ENCODE peak calls at places on chromosomes 7 and 10, in five cellular contexts. One of them, this sample, is unnamed. For H3K27me3, the result is how much of the 10 kb centered on the place peaks cover.

GRCh38 chr10:124744688-124745055 is 494 bp upstream of the FAM53B start:
- DNase-seq in HL-60: no peak
- DNase-seq in GM23338: peak
- DNase-seq in upper lobe of left lung: no peak
- DNase-seq in prostate gland: peak
- DNase-seq in this sample: no peak

GRCh38 chr7:28623863-28624262 is 211.5 kb downstream of the CREB5 start:
- DNase-seq in HL-60: no peak
- DNase-seq in GM23338: peak
- DNase-seq in upper lobe of left lung: no peak
- DNase-seq in prostate gland: no peak
- DNase-seq in this sample: no peak

GRCh38 chr10:121774404-121774803 is 153.4 kb downstream of the ATE1 start:
- DNase-seq in HL-60: no peak
- DNase-seq in GM23338: no peak
- DNase-seq in prostate gland: no peak
- DNase-seq in upper lobe of left lung: no peak
- DNase-seq in this sample: no peak

GRCh38 chr7:42812779-42813178 is 99.1 kb downstream of the C7orf25 start:
- DNase-seq in upper lobe of left lung: no peak
- DNase-seq in prostate gland: no peak
- DNase-seq in GM23338: no peak
- DNase-seq in HL-60: no peak
- DNase-seq in this sample: no peak

GRCh38 chr10:62045765-62046521 is 144.4 kb downstream of the ARID5B start:
- DNase-seq in prostate gland: no peak
- DNase-seq in HL-60: no peak
- DNase-seq in upper lobe of left lung: no peak
- DNase-seq in GM23338: no peak
- DNase-seq in this sample: no peak

GRCh38 chr7:112692333-112692732 is 97.9 kb downstream of the TMEM168 start:
- DNase-seq in GM23338: no peak
- DNase-seq in upper lobe of left lung: no peak
- DNase-seq in prostate gland: no peak
- DNase-seq in HL-60: no peak
- DNase-seq in this sample: no peak

GRCh38 chr10:114347791-114348190 is 56.5 kb downstream of the AFAP1L2 start:
- DNase-seq in upper lobe of left lung: no peak
- DNase-seq in prostate gland: no peak
- DNase-seq in HL-60: no peak
- DNase-seq in GM23338: no peak
- DNase-seq in this sample: no peak

GRCh38 chr10:24468281-24468751 is 255.4 kb downstream of the ARHGAP21 start:
- DNase-seq in HL-60: no peak
- DNase-seq in GM23338: no peak
- DNase-seq in upper lobe of left lung: no peak
- DNase-seq in prostate gland: peak
- DNase-seq in this sample: no peak

GRCh38 chr10:92800122-92800521 is 48.2 kb upstream of the EXOC6 start:
- DNase-seq in prostate gland: no peak
- DNase-seq in GM23338: no peak
- DNase-seq in HL-60: peak
- DNase-seq in upper lobe of left lung: no peak
- DNase-seq in this sample: no peak

GRCh38 chr10:64813391-64813790 is 1292.2 kb downstream of the REEP3 start:
- DNase-seq in prostate gland: no peak
- DNase-seq in GM23338: no peak
- DNase-seq in HL-60: no peak
- DNase-seq in upper lobe of left lung: no peak
- DNase-seq in this sample: no peak

GRCh38 chr10:69225681-69226080 is 5.5 kb downstream of the HKDC1 start:
- DNase-seq in HL-60: no peak
- DNase-seq in upper lobe of left lung: no peak
- DNase-seq in prostate gland: no peak
- DNase-seq in GM23338: no peak
- DNase-seq in this sample: no peak

GRCh38 chr7:137656227-137656849 is 190.4 kb downstream of the DGKI start:
- DNase-seq in GM23338: peak
- DNase-seq in prostate gland: peak
- DNase-seq in HL-60: peak
- DNase-seq in upper lobe of left lung: no peak
- DNase-seq in this sample: peak

GRCh38 chr7:135939268-135939667 is 37.9 kb downstream of the MTPN start:
- DNase-seq in HL-60: no peak
- DNase-seq in upper lobe of left lung: no peak
- DNase-seq in prostate gland: no peak
- DNase-seq in GM23338: peak
- DNase-seq in this sample: no peak

GRCh38 chr10:64408386-64409178 is 887.4 kb downstream of the REEP3 start:
- DNase-seq in GM23338: no peak
- DNase-seq in HL-60: no peak
- DNase-seq in upper lobe of left lung: no peak
- DNase-seq in prostate gland: no peak
- DNase-seq in this sample: no peak

GRCh38 chr7:42661312-42661711 is 250.6 kb downstream of the C7orf25 start:
- DNase-seq in GM23338: no peak
- DNase-seq in upper lobe of left lung: no peak
- DNase-seq in prostate gland: no peak
- DNase-seq in HL-60: no peak
- DNase-seq in this sample: no peak

GRCh38 chr7:47346378-47346914 is 235.5 kb downstream of the TNS3 start:
- DNase-seq in GM23338: no peak
- DNase-seq in upper lobe of left lung: no peak
- DNase-seq in HL-60: no peak
- DNase-seq in prostate gland: no peak
- DNase-seq in this sample: no peak

GRCh38 chr7:18698258-18698734 is 202.7 kb downstream of the HDAC9 start:
- DNase-seq in HL-60: no peak
- DNase-seq in upper lobe of left lung: no peak
- DNase-seq in prostate gland: no peak
- DNase-seq in GM23338: no peak
- DNase-seq in this sample: no peak

GRCh38 chr10:36303896-36304295 is 661.8 kb upstream of the FZD8 start:
- DNase-seq in GM23338: no peak
- DNase-seq in prostate gland: no peak
- DNase-seq in upper lobe of left lung: no peak
- DNase-seq in HL-60: no peak
- DNase-seq in this sample: no peak

DNA sequence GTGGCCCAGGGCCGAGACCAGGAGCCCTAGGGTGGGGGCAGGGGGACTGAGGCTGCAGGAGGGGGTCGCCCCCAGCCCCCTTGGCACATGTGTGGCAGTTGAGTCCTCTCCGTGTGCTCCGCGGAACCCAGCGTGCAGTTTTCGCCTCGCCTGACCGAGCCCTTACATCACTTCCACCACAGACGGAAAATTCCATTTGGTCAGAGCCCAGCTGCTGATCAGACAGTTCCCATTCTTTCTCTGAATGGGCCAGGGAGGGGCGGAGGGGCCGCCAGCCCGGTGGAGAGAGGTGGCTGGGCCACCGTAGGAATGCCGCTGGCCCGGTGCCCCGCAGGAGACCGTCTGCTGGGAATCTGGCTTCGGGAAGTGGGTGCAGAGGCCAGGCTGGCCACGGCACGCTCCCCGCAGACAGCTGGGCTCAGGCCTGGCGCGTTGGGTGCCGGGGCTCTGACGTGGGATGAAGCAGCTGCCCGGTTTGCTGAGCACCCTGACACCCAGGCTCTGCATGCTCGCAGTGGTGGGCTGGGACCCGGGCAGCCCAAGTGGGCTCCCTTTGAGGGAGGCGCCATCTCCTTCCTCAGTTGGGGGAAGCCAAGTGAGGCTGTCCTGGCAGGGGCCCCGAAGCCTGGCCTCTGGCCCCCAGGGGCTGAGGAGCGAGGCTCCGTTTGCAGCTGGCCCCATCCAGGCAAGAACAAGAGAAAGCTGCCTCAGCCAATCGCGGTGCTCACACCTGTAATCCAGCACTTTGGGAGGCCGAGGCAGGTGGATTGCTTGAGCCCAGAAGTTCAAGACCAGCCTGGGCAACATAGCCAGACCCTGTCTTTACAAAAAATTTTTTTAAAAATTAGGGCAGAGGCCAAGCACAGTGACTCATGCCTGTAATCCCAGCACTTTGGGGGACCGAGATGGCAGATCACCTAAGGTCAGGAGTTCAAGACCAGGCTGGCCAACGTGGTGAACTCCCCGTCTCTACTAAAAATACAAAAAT is 9.9 kb downstream of the TTYH3 start:
- DNase-seq in GM23338: peak
- DNase-seq in upper lobe of left lung: peak
- DNase-seq in prostate gland: peak
- DNase-seq in HL-60: peak
- DNase-seq in this sample: peak
- TF ChIP-seq POLR2AphosphoS5 in GM23338: no peak
- TF ChIP-seq POLR2AphosphoS5 in upper lobe of left lung: peak
- TF ChIP-seq POLR2AphosphoS5 in prostate gland: peak
- TF ChIP-seq POLR2AphosphoS5 in HL-60: peak
- TF ChIP-seq POLR2AphosphoS5 in this sample: peak

GRCh38 chr7:129785457-129786178 is 167.1 kb downstream of the UBE2H start:
- DNase-seq in HL-60: no peak
- DNase-seq in prostate gland: no peak
- DNase-seq in GM23338: no peak
- DNase-seq in upper lobe of left lung: no peak
- DNase-seq in this sample: no peak

GRCh38 chr7:129784783-129785456 is 167.8 kb downstream of the UBE2H start:
- DNase-seq in upper lobe of left lung: no peak
- DNase-seq in HL-60: no peak
- DNase-seq in GM23338: peak
- DNase-seq in prostate gland: no peak
- DNase-seq in this sample: no peak

GRCh38 chr7:129786179-129786514 is 166.6 kb downstream of the UBE2H start:
- DNase-seq in GM23338: no peak
- DNase-seq in upper lobe of left lung: no peak
- DNase-seq in HL-60: no peak
- DNase-seq in prostate gland: no peak
- DNase-seq in this sample: no peak

GRCh38 chr7:129783097-129783919 is 169.5 kb downstream of the UBE2H start:
- DNase-seq in upper lobe of left lung: no peak
- DNase-seq in HL-60: no peak
- DNase-seq in prostate gland: no peak
- DNase-seq in GM23338: no peak
- DNase-seq in this sample: no peak

GRCh38 chr7:129784437-129784782 is 168.3 kb downstream of the UBE2H start:
- DNase-seq in HL-60: no peak
- DNase-seq in GM23338: no peak
- DNase-seq in upper lobe of left lung: no peak
- DNase-seq in prostate gland: no peak
- DNase-seq in this sample: no peak
- H3K27me3 ChIP-seq in HL-60: half or more
- H3K27me3 ChIP-seq in GM23338: half or more
- H3K27me3 ChIP-seq in upper lobe of left lung: under half
- H3K27me3 ChIP-seq in prostate gland: under half
- H3K27me3 ChIP-seq in this sample: half or more

GRCh38 chr10:44325878-44326277 is 59.0 kb downstream of the CXCL12 start:
- DNase-seq in HL-60: no peak
- DNase-seq in upper lobe of left lung: no peak
- DNase-seq in GM23338: no peak
- DNase-seq in prostate gland: no peak
- DNase-seq in this sample: no peak
- TF ChIP-seq POLR2AphosphoS5 in HL-60: no peak
- TF ChIP-seq POLR2AphosphoS5 in upper lobe of left lung: no peak
- TF ChIP-seq POLR2AphosphoS5 in GM23338: no peak
- TF ChIP-seq POLR2AphosphoS5 in prostate gland: no peak
- TF ChIP-seq POLR2AphosphoS5 in this sample: peak

GRCh38 chr7:8430643-8431042 is 2.8 kb upstream of the NXPH1 start:
- DNase-seq in upper lobe of left lung: no peak
- DNase-seq in prostate gland: no peak
- DNase-seq in GM23338: no peak
- DNase-seq in HL-60: no peak
- DNase-seq in this sample: no peak
- H3K27me3 ChIP-seq in upper lobe of left lung: under half
- H3K27me3 ChIP-seq in prostate gland: under half
- H3K27me3 ChIP-seq in GM23338: half or more
- H3K27me3 ChIP-seq in HL-60: under half
- H3K27me3 ChIP-seq in this sample: half or more

GRCh38 chr7:130957140-130957513 is 223.1 kb upstream of the KLF14 start:
- DNase-seq in HL-60: no peak
- DNase-seq in GM23338: no peak
- DNase-seq in prostate gland: no peak
- DNase-seq in upper lobe of left lung: no peak
- DNase-seq in this sample: no peak

GRCh38 chr7:130953193-130953592 is 219.2 kb upstream of the KLF14 start:
- DNase-seq in HL-60: no peak
- DNase-seq in GM23338: no peak
- DNase-seq in upper lobe of left lung: no peak
- DNase-seq in prostate gland: no peak
- DNase-seq in this sample: no peak

GRCh38 chr7:130955560-130955919 is 221.5 kb upstream of the KLF14 start:
- DNase-seq in upper lobe of left lung: no peak
- DNase-seq in HL-60: no peak
- DNase-seq in GM23338: no peak
- DNase-seq in prostate gland: no peak
- DNase-seq in this sample: no peak

GRCh38 chr7:130956417-130957139 is 222.6 kb upstream of the KLF14 start:
- DNase-seq in HL-60: no peak
- DNase-seq in prostate gland: no peak
- DNase-seq in GM23338: no peak
- DNase-seq in upper lobe of left lung: no peak
- DNase-seq in this sample: no peak

DNA sequence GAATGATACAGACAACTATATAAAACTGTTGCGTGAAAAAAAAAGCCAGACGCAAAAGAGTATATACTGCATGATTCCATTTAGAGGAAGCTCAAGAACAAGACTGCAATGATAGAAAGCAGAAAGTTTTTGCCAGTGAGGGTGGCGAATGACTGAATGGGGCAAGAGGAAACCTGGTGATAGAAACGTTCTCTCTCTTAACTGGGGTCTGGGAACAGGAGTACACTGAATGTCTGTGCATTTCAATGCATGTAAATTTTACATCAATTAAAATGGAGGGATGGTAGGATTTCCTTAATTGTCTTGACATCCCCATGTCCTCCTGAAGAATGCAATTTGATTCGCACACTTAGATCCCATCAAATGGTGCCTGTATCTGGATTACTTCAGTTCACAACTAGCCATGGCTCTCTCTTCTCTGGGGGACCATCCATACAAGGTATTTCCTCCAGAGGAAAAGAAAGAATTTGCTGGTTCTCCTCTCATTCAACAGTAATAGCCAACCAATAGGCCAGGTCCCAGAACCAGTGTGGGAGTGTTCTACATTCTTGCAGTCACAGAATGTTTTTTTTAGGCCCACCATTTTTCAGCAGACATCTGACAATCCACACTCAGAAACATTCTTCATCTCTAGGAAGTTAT is 221.0 kb upstream of the KLF14 start:
- DNase-seq in GM23338: no peak
- DNase-seq in prostate gland: no peak
- DNase-seq in HL-60: no peak
- DNase-seq in upper lobe of left lung: no peak
- DNase-seq in this sample: no peak
- TF ChIP-seq POLR2AphosphoS5 in GM23338: no peak
- TF ChIP-seq POLR2AphosphoS5 in prostate gland: no peak
- TF ChIP-seq POLR2AphosphoS5 in HL-60: no peak
- TF ChIP-seq POLR2AphosphoS5 in upper lobe of left lung: no peak
- TF ChIP-seq POLR2AphosphoS5 in this sample: no peak

GRCh38 chr10:132985546-132985900 is 43.2 kb upstream of the CFAP46 start:
- DNase-seq in prostate gland: no peak
- DNase-seq in GM23338: no peak
- DNase-seq in HL-60: no peak
- DNase-seq in upper lobe of left lung: no peak
- DNase-seq in this sample: no peak
- H3K27me3 ChIP-seq in prostate gland: under half
- H3K27me3 ChIP-seq in GM23338: under half
- H3K27me3 ChIP-seq in HL-60: under half
- H3K27me3 ChIP-seq in upper lobe of left lung: under half
- H3K27me3 ChIP-seq in this sample: under half

This sample was measured in sigmoid colon.